ENCODE peak calls at places on chromosomes 5 and 9, in seven cellular contexts. W, Y, K, Z, I, P and G are unnamed samples. For H3K4me1, the result is how much of the 10 kb centered on the place peaks cover.

GRCh38 chr5:81232449-81233079 is 558 bp upstream of the CKMT2 start:
- DNase-seq in W (no peak), Y (no peak), K (no peak), Z (no peak), I (peak), P (no peak), G (peak)

GRCh38 chr5:148224131-148224742 is 14.1 kb upstream of the MARCOL start:
- DNase-seq in W (no peak), Y (no peak), K (no peak), Z (no peak), I (no peak), P (no peak), G (no peak)

GRCh38 chr9:4299006-4299795 is 667 bp downstream of the GLIS3 start:
- DNase-seq in W (peak), Y (peak), K (peak), Z (no peak), I (peak), P (peak), G (peak)

GRCh38 chr9:87615547-87616148 is 110.3 kb upstream of the CTSL start:
- DNase-seq in W (peak), Y (no peak), K (no peak), Z (no peak), I (no peak), P (no peak), G (no peak)

GRCh38 chr5:88396126-88396525 is 127.5 kb upstream of the TMEM161B start:
- DNase-seq in W (no peak), Y (no peak), K (no peak), Z (no peak), I (no peak), P (no peak), G (no peak)

GRCh38 chr9:137878146-137878941 is 762 bp downstream of the CACNA1B start:
- DNase-seq in W (peak), Y (no peak), K (peak), Z (no peak), I (no peak), P (peak), G (peak)

GRCh38 chr5:142360607-142361120 is 35.8 kb upstream of the SPRY4 start:
- DNase-seq in W (peak), Y (no peak), K (no peak), Z (no peak), I (peak), P (no peak), G (no peak)

GRCh38 chr9:129834489-129835127 is 467 bp downstream of the C9orf78 start:
- DNase-seq in W (peak), Y (peak), K (peak), Z (peak), I (no peak), P (no peak), G (no peak)

GRCh38 chr5:9716838-9717281 is 86.7 kb upstream of the TAS2R1 start:
- DNase-seq in W (no peak), Y (no peak), K (no peak), Z (no peak), I (no peak), P (no peak), G (no peak)

GRCh38 chr9:113523421-113524141 is 60.1 kb downstream of the RGS3 start:
- DNase-seq in W (no peak), Y (peak), K (no peak), Z (peak), I (no peak), P (peak), G (no peak)

GRCh38 chr9:124372038-124372437 is 43.2 kb downstream of the PSMB7 start:
- DNase-seq in W (no peak), Y (no peak), K (no peak), Z (no peak), I (no peak), P (no peak), G (no peak)

GRCh38 chr5:124060413-124061095 is 548.6 kb downstream of the CSNK1G3 start:
- DNase-seq in W (no peak), Y (no peak), K (no peak), Z (no peak), I (no peak), P (no peak), G (no peak)

GRCh38 chr9:36149197-36149596 is 12.7 kb downstream of the GLIPR2 start:
- DNase-seq in W (no peak), Y (no peak), K (no peak), Z (no peak), I (peak), P (no peak), G (peak)
- H3K4me1 ChIP-seq in W (under half), Y (half or more), K (half or more), Z (half or more), I (half or more), P (under half), G (under half)

GRCh38 chr9:132027752-132028666 is 51.7 kb downstream of the MED27 start:
- DNase-seq in W (no peak), Y (no peak), K (no peak), Z (no peak), I (no peak), P (no peak), G (no peak)

GRCh38 chr9:132032584-132032945 is 47.1 kb downstream of the MED27 start:
- DNase-seq in W (no peak), Y (no peak), K (no peak), Z (no peak), I (no peak), P (no peak), G (no peak)

GRCh38 chr9:132031869-132032583 is 47.6 kb downstream of the MED27 start:
- DNase-seq in W (no peak), Y (no peak), K (no peak), Z (no peak), I (no peak), P (no peak), G (no peak)

GRCh38 chr9:132030626-132031325 is 48.9 kb downstream of the MED27 start:
- DNase-seq in W (no peak), Y (no peak), K (no peak), Z (no peak), I (no peak), P (no peak), G (no peak)

GRCh38 chr9:132031467-132031866 is 48.2 kb downstream of the MED27 start:
- DNase-seq in W (no peak), Y (no peak), K (no peak), Z (no peak), I (no peak), P (no peak), G (no peak)
- H3K4me1 ChIP-seq in W (under half), Y (under half), K (under half), Z (under half), I (under half), P (under half), G (under half)

GRCh38 chr9:130993303-130994030 is 15.5 kb upstream of the LAMC3 start:
- DNase-seq in W (no peak), Y (no peak), K (no peak), Z (no peak), I (no peak), P (no peak), G (no peak)
- H3K4me1 ChIP-seq in W (under half), Y (under half), K (under half), Z (under half), I (under half), P (under half), G (under half)

GRCh38 chr9:91422832-91423711 is 560 bp downstream of the NFIL3 start:
- DNase-seq in W (peak), Y (peak), K (peak), Z (peak), I (peak), P (peak), G (peak)

GRCh38 chr9:91421022-91421765 is 2.4 kb downstream of the NFIL3 start:
- DNase-seq in W (peak), Y (peak), K (no peak), Z (no peak), I (peak), P (peak), G (peak)

GRCh38 chr9:91420471-91421021 is 3.1 kb downstream of the NFIL3 start:
- DNase-seq in W (no peak), Y (no peak), K (no peak), Z (no peak), I (no peak), P (no peak), G (no peak)

GRCh38 chr9:91423785-91424402 is at the start of gene NFIL3:
- DNase-seq in W (peak), Y (peak), K (peak), Z (peak), I (peak), P (peak), G (peak)

GRCh38 chr9:91421987-91422765 is 1.5 kb downstream of the NFIL3 start:
- DNase-seq in W (no peak), Y (no peak), K (peak), Z (no peak), I (no peak), P (no peak), G (peak)
- H3K4me1 ChIP-seq in W (under half), Y (under half), K (under half), Z (under half), I (under half), P (under half), G (under half)

DNA sequence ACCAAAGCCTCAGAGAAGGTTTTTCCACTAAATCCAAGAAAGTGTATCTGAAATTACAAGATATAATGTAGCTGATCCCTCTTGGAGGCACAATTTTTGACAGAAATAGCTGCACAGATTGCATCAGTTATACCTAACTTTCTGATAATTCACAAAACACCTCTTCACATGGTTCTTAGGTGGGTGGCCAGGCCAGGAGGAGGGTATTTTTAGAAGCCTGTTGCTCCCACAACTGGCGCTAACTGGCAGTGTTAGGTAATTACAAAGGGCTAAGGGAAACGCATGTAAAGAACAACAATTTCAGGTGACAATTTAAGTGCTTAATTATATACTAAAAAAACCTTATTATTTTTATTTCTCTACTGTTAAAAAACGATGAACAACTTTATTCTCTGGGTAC is 247.9 kb downstream of the BNC2 start:
- DNase-seq in W (no peak), Y (no peak), K (no peak), Z (no peak), I (no peak), P (no peak), G (no peak)
- H3K4me1 ChIP-seq in W (half or more), Y (under half), K (under half), Z (under half), I (half or more), P (under half), G (under half)

GRCh38 chr9:33184947-33185346 is 17.8 kb upstream of the B4GALT1 start:
- DNase-seq in W (no peak), Y (no peak), K (no peak), Z (no peak), I (no peak), P (no peak), G (no peak)
- H3K4me1 ChIP-seq in W (under half), Y (under half), K (under half), Z (under half), I (under half), P (under half), G (under half)

DNA sequence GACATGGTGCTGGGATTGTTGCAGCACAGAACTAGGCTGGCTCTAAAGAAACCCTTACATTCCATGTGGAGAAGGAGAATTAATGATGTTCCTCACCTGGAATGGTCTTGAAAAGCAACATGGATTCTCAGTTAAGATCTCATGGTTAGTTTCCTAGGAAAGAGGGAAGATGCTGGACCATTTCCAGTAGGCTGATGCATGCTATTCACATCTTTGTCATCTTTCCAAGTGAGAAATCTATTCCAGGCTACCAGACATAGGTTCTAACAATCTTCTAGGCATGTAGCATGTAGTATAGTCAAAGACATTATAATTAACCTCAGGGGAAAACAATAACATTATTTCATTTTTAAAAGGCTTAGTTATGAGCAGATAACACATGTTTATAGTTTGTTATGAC is 44.3 kb downstream of the TMEM252 start:
- DNase-seq in W (no peak), Y (no peak), K (no peak), Z (no peak), I (no peak), P (no peak), G (no peak)
- H3K4me1 ChIP-seq in W (under half), Y (under half), K (under half), Z (under half), I (half or more), P (under half), G (under half)

DNA sequence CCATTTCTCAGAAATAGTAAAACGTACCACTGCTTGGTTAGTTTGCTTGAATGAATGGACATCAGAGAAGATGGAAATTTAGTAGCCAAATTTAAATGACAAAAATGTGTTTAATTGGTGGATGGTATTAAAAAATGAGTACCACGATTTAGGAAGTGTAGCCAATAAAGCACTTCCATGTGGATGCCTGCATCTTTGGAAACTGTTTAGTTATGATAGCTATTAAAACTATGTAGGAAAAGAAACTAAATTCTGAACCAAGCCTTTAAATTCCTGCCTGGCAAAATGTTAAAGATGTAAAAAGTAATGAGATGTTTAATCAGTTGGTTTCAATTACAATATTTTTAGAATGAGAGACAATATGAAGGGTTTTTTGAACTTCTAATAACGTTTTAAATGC is 94.8 kb downstream of the NUDT12 start:
- DNase-seq in W (no peak), Y (no peak), K (no peak), Z (no peak), I (no peak), P (no peak), G (no peak)
- H3K4me1 ChIP-seq in W (under half), Y (under half), K (under half), Z (under half), I (under half), P (under half), G (under half)